ENCODE peak calls at places on chromosomes 5 and 9, in ten cellular contexts. J is stimulated activated naive CD8-positive, alpha-beta T cell treated with anti-CD3 and anti-CD28 coated beads, Interleukin-15, amount 100 ng/mL, for 72 hours; W is activated CD8-positive, alpha-beta T cell treated with anti-CD3 and anti-CD28 coated beads, Interleukin-2, amount 10 ng/mL, durations not matched to agents 7 days and 5 days; O is Panc1; N is CD4-positive, CD25-positive, alpha-beta regulatory T cell; H is natural killer cell; R is right cardiac atrium; Z is heart left ventricle; M is left ventricle myocardium superior; Q is DND-41. C is an unnamed sample.

GRCh38 chr9:81058776-81059175 is 630.6 kb downstream of the TLE1 start:
- ATAC-seq in J (no peak), W (no peak), O (no peak), N (no peak), H (no peak), R (no peak), Z (no peak), M (no peak), Q (no peak), C (no peak)

GRCh38 chr9:75185585-75186170 is 97.4 kb downstream of the OSTF1 start:
- ATAC-seq in J (peak), W (peak), O (peak), N (peak), H (peak), R (no peak), Z (no peak), M (no peak), Q (peak), C (peak)

GRCh38 chr5:177301503-177302165 is 1.9 kb downstream of the RAB24 start:
- ATAC-seq in J (no peak), W (no peak), O (peak), N (no peak), H (no peak), R (no peak), Z (no peak), M (no peak), Q (no peak), C (no peak)

GRCh38 chr5:135894789-135895188 is 852 bp downstream of the IL9 start:
- ATAC-seq in J (no peak), W (no peak), O (no peak), N (no peak), H (no peak), R (no peak), Z (no peak), M (no peak), Q (no peak), C (no peak)

GRCh38 chr5:68435611-68436010 is 220.1 kb downstream of the PIK3R1 start:
- ATAC-seq in J (no peak), W (no peak), O (no peak), N (no peak), H (no peak), R (no peak), Z (no peak), M (no peak), Q (no peak), C (no peak)

GRCh38 chr5:151675225-151675955 is 11.3 kb downstream of the SPARC start:
- ATAC-seq in J (peak), W (no peak), O (no peak), N (no peak), H (no peak), R (no peak), Z (no peak), M (peak), Q (peak), C (no peak)

GRCh38 chr5:7794301-7794700 is 56.6 kb downstream of the CFAP90 start:
- ATAC-seq in J (no peak), W (no peak), O (no peak), N (no peak), H (no peak), R (no peak), Z (no peak), M (no peak), Q (no peak), C (no peak)

GRCh38 chr5:67807116-67807888 is 408.3 kb upstream of the PIK3R1 start:
- ATAC-seq in J (no peak), W (no peak), O (no peak), N (no peak), H (peak), R (peak), Z (peak), M (peak), Q (no peak), C (no peak)

GRCh38 chr5:124000558-124000957 is 488.6 kb downstream of the CSNK1G3 start:
- ATAC-seq in J (no peak), W (no peak), O (no peak), N (no peak), H (no peak), R (no peak), Z (no peak), M (no peak), Q (no peak), C (no peak)

GRCh38 chr5:164370841-164371240 is 865.4 kb downstream of the MAT2B start:
- ATAC-seq in J (no peak), W (no peak), O (peak), N (no peak), H (no peak), R (no peak), Z (no peak), M (no peak), Q (no peak), C (no peak)

GRCh38 chr5:90853759-90854515 is 295.3 kb downstream of the ADGRV1 start:
- ATAC-seq in J (no peak), W (no peak), O (no peak), N (no peak), H (no peak), R (no peak), Z (no peak), M (no peak), Q (no peak), C (no peak)

GRCh38 chr5:141598389-141599360 is 20.1 kb downstream of the DIAPH1 start:
- ATAC-seq in J (peak), W (peak), O (no peak), N (peak), H (peak), R (peak), Z (peak), M (peak), Q (peak), C (peak)

GRCh38 chr5:33981408-33982171 is 2.9 kb downstream of the SLC45A2 start:
- ATAC-seq in J (no peak), W (no peak), O (no peak), N (no peak), H (no peak), R (no peak), Z (no peak), M (no peak), Q (no peak), C (peak)

GRCh38 chr5:67792891-67793290 is 422.7 kb upstream of the PIK3R1 start:
- ATAC-seq in J (no peak), W (no peak), O (no peak), N (no peak), H (no peak), R (peak), Z (peak), M (peak), Q (no peak), C (no peak)

GRCh38 chr9:35726876-35727438 is 5.0 kb downstream of the TLN1 start:
- ATAC-seq in J (no peak), W (peak), O (no peak), N (peak), H (peak), R (peak), Z (peak), M (peak), Q (peak), C (peak)

GRCh38 chr9:33919276-33919897 is 102.4 kb downstream of the UBE2R2 start:
- ATAC-seq in J (no peak), W (no peak), O (no peak), N (no peak), H (no peak), R (no peak), Z (peak), M (peak), Q (no peak), C (no peak)

GRCh38 chr5:23352437-23352836 is 155.0 kb upstream of the PRDM9 start:
- ATAC-seq in J (no peak), W (no peak), O (no peak), N (no peak), H (no peak), R (no peak), Z (no peak), M (no peak), Q (no peak), C (peak)

GRCh38 chr9:125472926-125473701 is 211.5 kb downstream of the GAPVD1 start:
- ATAC-seq in J (no peak), W (no peak), O (no peak), N (no peak), H (no peak), R (peak), Z (peak), M (peak), Q (no peak), C (peak)

GRCh38 chr5:38193015-38193581 is 65.3 kb upstream of the EGFLAM start:
- ATAC-seq in J (peak), W (no peak), O (peak), N (peak), H (peak), R (peak), Z (peak), M (peak), Q (peak), C (peak)

GRCh38 chr9:132671620-132672412 is 1.6 kb downstream of the GTF3C4 start:
- ATAC-seq in J (no peak), W (no peak), O (no peak), N (no peak), H (no peak), R (no peak), Z (no peak), M (no peak), Q (no peak), C (no peak)

C was measured in SK-N-SH treated with all-trans-retinoic acid at 6 μM for 48 hours.